ENCODE peak calls at places on chromosomes 11 and 22, in eight cellular contexts. B is NCI-H1092 treated with DMSO at 0.1 percent for 48 hours, U is iris pigment epithelial cell, H is fibroblast of villous mesenchyme, D is H7, S is body of pancreas, J is HAP-1, Q is NAMALWA. C is an unnamed sample.
A peak's percentile ranks its signal among the peaks of the same experiment; 100 is the strongest.

GRCh38 chr22:30183861-30184278 is 62.7 kb downstream of the LIF start:
- DNase-seq in S (no peak), J (no peak), B (no peak), U (peak; percentile 81), D (no peak), H (peak; percentile 77), Q (no peak), C (peak; percentile 53)

GRCh38 chr11:19093976-19094375 is 23.0 kb upstream of the ZDHHC13 start:
- DNase-seq in J (no peak), D (no peak), Q (no peak), H (peak; percentile 21), B (no peak), U (peak; percentile 24), S (no peak), C (peak; percentile 73)

GRCh38 chr11:18706330-18707243 is 8.0 kb downstream of the TMEM86A start:
- DNase-seq in D (peak; percentile 84), H (peak; percentile 36), U (peak; percentile 54), B (peak; percentile 61), J (no peak), S (peak; percentile 67), Q (no peak), C (no peak)

GRCh38 chr11:47914743-47915142 is 65.6 kb upstream of the PTPRJ start:
- DNase-seq in S (no peak), Q (no peak), U (no peak), J (no peak), H (no peak), B (no peak), D (no peak), C (peak; percentile 55)

GRCh38 chr11:73260127-73260457 is 12.0 kb upstream of the P2RY6 start:
- DNase-seq in D (no peak), U (no peak), Q (no peak), S (no peak), H (no peak), J (no peak), B (no peak), C (no peak)

GRCh38 chr11:125123947-125124633 is 12.7 kb upstream of the TMEM218 start:
- DNase-seq in H (peak; percentile 57), U (peak; percentile 70), J (peak; percentile 73), B (peak; percentile 18), D (peak; percentile 70), Q (peak; percentile 85), S (peak; percentile 80), C (peak; percentile 61)

GRCh38 chr22:31977141-31977781 is 32.9 kb downstream of the YWHAH start:
- DNase-seq in B (peak; percentile 79), S (peak; percentile 81), U (peak; percentile 60), D (peak; percentile 87), Q (peak; percentile 81), H (peak; percentile 67), J (peak; percentile 93), C (peak; percentile 77)

GRCh38 chr22:25475554-25476022 is 88.9 kb upstream of the GRK3 start:
- DNase-seq in D (no peak), H (peak; percentile 33), S (no peak), Q (no peak), U (peak; percentile 68), J (peak; percentile 72), B (peak; percentile 79), C (peak; percentile 31)

GRCh38 chr11:63769044-63769718 is 606 bp upstream of the ZFTA start:
- DNase-seq in B (no peak), Q (peak; percentile 50), S (no peak), J (peak; percentile 53), U (no peak), D (peak; percentile 80), H (peak; percentile 34), C (peak; percentile 42)

GRCh38 chr22:43313497-43314474 is 29.4 kb downstream of the SCUBE1 start:
- DNase-seq in D (no peak), H (peak; percentile 68), U (no peak), J (peak; percentile 34), B (no peak), S (peak; percentile 13), Q (no peak), C (no peak)

GRCh38 chr11:28606930-28607329 is 498.7 kb downstream of the METTL15 start:
- DNase-seq in Q (no peak), H (peak; percentile 42), D (peak; percentile 26), B (no peak), S (no peak), U (peak; percentile 18), J (peak; percentile 6), C (no peak)

GRCh38 chr11:12702999-12703453 is 28.8 kb downstream of the TEAD1 start:
- DNase-seq in B (no peak), S (no peak), J (no peak), Q (no peak), U (no peak), D (no peak), H (no peak), C (no peak)

GRCh38 chr11:69656536-69657455 is 15.8 kb downstream of the CCND1 start:
- DNase-seq in Q (no peak), B (no peak), D (peak; percentile 51), J (no peak), H (no peak), U (no peak), S (no peak), C (peak; percentile 53)

GRCh38 chr11:44301856-44302231 is 8.1 kb downstream of the ALX4 start:
- DNase-seq in U (peak; percentile 30), D (peak; percentile 49), S (no peak), Q (no peak), B (no peak), H (no peak), J (no peak), C (peak; percentile 65)

GRCh38 chr11:108593214-108593909 is at the start of gene EXPH5:
- DNase-seq in D (peak; percentile 93), U (peak; percentile 48), B (peak; percentile 89), S (peak; percentile 98), H (peak; percentile 45), Q (peak; percentile 68), J (peak; percentile 99), C (peak; percentile 100)

GRCh38 chr11:107780136-107780535 is 68.3 kb upstream of the SLN start:
- DNase-seq in D (no peak), Q (no peak), J (no peak), H (peak; percentile 18), S (no peak), U (no peak), B (no peak), C (no peak)

GRCh38 chr11:62402994-62403393 is 15.8 kb upstream of the SCGB1A1 start:
- DNase-seq in H (no peak), Q (no peak), S (no peak), J (no peak), B (no peak), D (no peak), U (no peak), C (no peak)

GRCh38 chr11:128208329-128209220 is 378.8 kb downstream of the ETS1 start:
- DNase-seq in U (peak; percentile 87), B (no peak), J (no peak), H (peak; percentile 73), D (no peak), Q (no peak), S (peak; percentile 22), C (peak; percentile 12)

GRCh38 chr11:108027057-108027456 is 18.4 kb downstream of the CUL5 start:
- DNase-seq in H (no peak), U (no peak), S (no peak), J (no peak), B (no peak), D (no peak), Q (no peak), C (no peak)

GRCh38 chr11:61667684-61668320 is 12.4 kb upstream of the DAGLA start:
- DNase-seq in B (no peak), J (no peak), S (no peak), U (no peak), Q (no peak), H (no peak), D (peak; percentile 21), C (no peak)

GRCh38 chr11:59756496-59756840 is 1.3 kb downstream of the STX3 start:
- DNase-seq in S (no peak), B (no peak), Q (no peak), J (no peak), D (no peak), H (peak; percentile 8), U (no peak), C (no peak)

GRCh38 chr22:20530368-20531153 is 23.2 kb downstream of the MED15 start:
- DNase-seq in Q (no peak), B (no peak), S (no peak), J (no peak), U (peak; percentile 89), H (peak; percentile 75), D (peak; percentile 50), C (peak; percentile 82)

GRCh38 chr11:86162257-86162656 is 82.3 kb upstream of the EED start:
- DNase-seq in D (no peak), B (no peak), S (peak; percentile 73), H (peak; percentile 86), J (no peak), Q (no peak), U (peak; percentile 95), C (peak; percentile 53)

GRCh38 chr22:46517255-46517761 is 20.1 kb downstream of the CELSR1 start:
- DNase-seq in D (no peak), H (no peak), U (no peak), S (no peak), Q (no peak), J (no peak), B (no peak), C (no peak)

GRCh38 chr22:38244106-38244505 is 28.7 kb downstream of the TMEM184B start:
- DNase-seq in H (peak; percentile 51), Q (no peak), B (peak; percentile 42), U (no peak), S (no peak), J (no peak), D (no peak), C (no peak)

GRCh38 chr11:81839016-81839415 is 894.6 kb downstream of the FAM181B start:
- DNase-seq in D (peak; percentile 1), J (no peak), U (no peak), H (no peak), Q (no peak), S (no peak), B (no peak), C (no peak)

GRCh38 chr11:66325140-66325754 is 8.4 kb upstream of the CD248 start:
- DNase-seq in B (no peak), Q (peak; percentile 79), S (no peak), J (no peak), U (no peak), H (no peak), D (no peak), C (no peak)

GRCh38 chr11:87573708-87574107 is 536.0 kb downstream of the TMEM135 start:
- DNase-seq in B (no peak), J (no peak), Q (no peak), D (no peak), S (no peak), U (no peak), H (no peak), C (no peak)

GRCh38 chr22:35656284-35656752 is 8.1 kb downstream of the APOL6 start:
- DNase-seq in D (no peak), S (no peak), J (no peak), H (peak; percentile 93), B (no peak), Q (no peak), U (no peak), C (no peak)

C was measured in SW480.